ENCODE peak calls at places on chromosomes 5 and 9, in five cellular contexts. U, Z, G, T and V are unnamed samples.
A peak's percentile ranks its signal among the peaks of the same experiment; 100 is the strongest.

GRCh38 chr9:90964101-90965020 is 162.7 kb downstream of the SYK start:
- DNase-seq in G (no peak), T (no peak), U (no peak), Z (no peak), V (peak; percentile 41)

GRCh38 chr9:107612136-107612535 is 122.6 kb upstream of the KLF4 start:
- DNase-seq in G (no peak), Z (no peak), U (no peak), T (peak; percentile 67), V (peak; percentile 78)

GRCh38 chr9:22279621-22280020 is 167.0 kb upstream of the DMRTA1 start:
- DNase-seq in U (no peak), Z (no peak), G (no peak), T (no peak), V (no peak)

GRCh38 chr5:16935271-16936149 is 578 bp downstream of the MYO10 start:
- DNase-seq in Z (no peak), U (peak; percentile 56), G (peak; percentile 53), T (peak; percentile 30), V (peak; percentile 63)

GRCh38 chr9:91202757-91203283 is 158.9 kb downstream of the AUH start:
- DNase-seq in U (no peak), T (no peak), Z (no peak), G (no peak), V (no peak)

GRCh38 chr9:99158629-99159028 is 53.7 kb downstream of the TGFBR1 start:
- DNase-seq in U (no peak), T (no peak), G (no peak), Z (no peak), V (no peak)

GRCh38 chr5:157222506-157223230 is 42.0 kb downstream of the ITK start:
- DNase-seq in Z (peak; percentile 47), U (no peak), T (peak; percentile 66), G (no peak), V (peak; percentile 42)

GRCh38 chr9:106420511-106420944 is 442.4 kb upstream of the ZNF462 start:
- DNase-seq in G (no peak), Z (no peak), T (no peak), U (no peak), V (peak; percentile 30)

GRCh38 chr5:93571111-93571977 is 9.7 kb downstream of the NR2F1-AS1 start:
- DNase-seq in T (no peak), U (no peak), G (no peak), Z (no peak), V (no peak)

GRCh38 chr5:91125916-91126315 is 257.2 kb downstream of the ARRDC3 start:
- DNase-seq in U (no peak), G (no peak), T (no peak), Z (no peak), V (no peak)

GRCh38 chr5:33233013-33233463 is 207.7 kb upstream of the TARS1 start:
- DNase-seq in U (no peak), Z (no peak), G (no peak), T (peak; percentile 2), V (peak; percentile 45)